ENCODE peak calls at places on chromosomes 6 and 20, in nine cellular contexts. V is AG08395, Y is nucleus accumbens, J is nephron progenitor cell, E is fibroblast of pulmonary artery, K is midbrain, U is EL, P is GM20000, L is A549. A is an unnamed sample.

GRCh38 chr6:115740907-115741306 is 319.8 kb downstream of the FRK start:
- DNase-seq in V (no peak), Y (no peak), J (no peak), E (no peak), K (no peak), U (no peak), P (no peak), L (no peak), A (no peak)

GRCh38 chr6:159691963-159692287 is 1.1 kb downstream of the SOD2 start:
- DNase-seq in V (no peak), Y (no peak), J (no peak), E (no peak), K (no peak), U (no peak), P (peak), L (no peak), A (peak)

GRCh38 chr20:57468523-57469417 is 56.2 kb downstream of the CTCFL start:
- DNase-seq in V (no peak), Y (no peak), J (no peak), E (no peak), K (no peak), U (no peak), P (no peak), L (no peak), A (no peak)

GRCh38 chr20:3000852-3001523 is 42.4 kb upstream of the GNRH2 start:
- DNase-seq in V (peak), Y (peak), J (no peak), E (peak), K (peak), U (peak), P (no peak), L (peak), A (peak)

GRCh38 chr20:53786445-53787267 is 193.0 kb upstream of the ZNF217 start:
- DNase-seq in V (no peak), Y (no peak), J (no peak), E (no peak), K (no peak), U (no peak), P (no peak), L (no peak), A (no peak)

GRCh38 chr6:81511423-81511822 is 241.1 kb downstream of the TENT5A start:
- DNase-seq in V (no peak), Y (no peak), J (no peak), E (no peak), K (no peak), U (no peak), P (no peak), L (no peak), A (no peak)

GRCh38 chr20:44990425-44990824 is 24.1 kb downstream of the STK4 start:
- DNase-seq in V (peak), Y (no peak), J (no peak), E (peak), K (no peak), U (peak), P (peak), L (no peak), A (no peak)

GRCh38 chr20:61936701-61937131 is 129.0 kb downstream of the TAF4 start:
- DNase-seq in V (no peak), Y (no peak), J (no peak), E (no peak), K (no peak), U (no peak), P (no peak), L (no peak), A (no peak)

GRCh38 chr6:169723200-169723909 is 945 bp downstream of the PHF10 start:
- DNase-seq in V (peak), Y (peak), J (peak), E (peak), K (peak), U (peak), P (peak), L (peak), A (peak)

GRCh38 chr6:14520029-14520428 is 402.5 kb downstream of the CD83 start:
- DNase-seq in V (peak), Y (no peak), J (no peak), E (no peak), K (no peak), U (peak), P (no peak), L (no peak), A (no peak)

GRCh38 chr6:132490478-132491204 is 22.3 kb downstream of the STX7 start:
- DNase-seq in V (peak), Y (no peak), J (no peak), E (no peak), K (no peak), U (no peak), P (no peak), L (no peak), A (no peak)

GRCh38 chr6:4345543-4345942 is 210.2 kb upstream of the ECI2 start:
- DNase-seq in V (no peak), Y (no peak), J (no peak), E (no peak), K (no peak), U (no peak), P (no peak), L (no peak), A (no peak)

GRCh38 chr6:130865793-130866192 is 38.6 kb downstream of the SMLR1 start:
- DNase-seq in V (no peak), Y (no peak), J (no peak), E (no peak), K (no peak), U (no peak), P (no peak), L (no peak), A (no peak)

GRCh38 chr6:111565316-111566221 is 40.1 kb downstream of the TRAF3IP2 start:
- DNase-seq in V (no peak), Y (no peak), J (no peak), E (no peak), K (no peak), U (no peak), P (peak), L (no peak), A (peak)

GRCh38 chr6:76465410-76465809 is 392.9 kb upstream of the IMPG1 start:
- DNase-seq in V (no peak), Y (no peak), J (no peak), E (no peak), K (no peak), U (no peak), P (no peak), L (no peak), A (no peak)

GRCh38 chr6:145948328-145948727 is 15.8 kb downstream of the SHPRH start:
- DNase-seq in V (peak), Y (no peak), J (no peak), E (peak), K (no peak), U (peak), P (no peak), L (no peak), A (no peak)

GRCh38 chr6:73258721-73259120 is 4.3 kb downstream of the KHDC1 start:
- DNase-seq in V (no peak), Y (no peak), J (no peak), E (no peak), K (no peak), U (no peak), P (no peak), L (no peak), A (no peak)

GRCh38 chr20:21342656-21343345 is 39.7 kb downstream of the XRN2 start:
- DNase-seq in V (no peak), Y (no peak), J (no peak), E (no peak), K (no peak), U (peak), P (no peak), L (no peak), A (no peak)

GRCh38 chr6:89987830-89988229 is 93.6 kb downstream of the GJA10 start:
- DNase-seq in V (no peak), Y (no peak), J (no peak), E (no peak), K (no peak), U (no peak), P (no peak), L (no peak), A (no peak)

GRCh38 chr6:20444786-20445271 is 43.1 kb downstream of the E2F3 start:
- DNase-seq in V (peak), Y (no peak), J (no peak), E (peak), K (no peak), U (peak), P (no peak), L (peak), A (no peak)

GRCh38 chr6:157669747-157670216 is 153.3 kb upstream of the SNX9 start:
- DNase-seq in V (peak), Y (peak), J (peak), E (peak), K (peak), U (peak), P (no peak), L (peak), A (no peak)

GRCh38 chr6:144195671-144196070 is 45.4 kb downstream of the STX11 start:
- DNase-seq in V (peak), Y (no peak), J (no peak), E (peak), K (no peak), U (peak), P (no peak), L (no peak), A (no peak)

A was measured in GM13976.